ENCODE peak calls at places on chromosomes 3 and 15, in four cellular contexts. One of them, this sample, is unnamed.

GRCh38 chr3:64988188-64988587 is 300.4 kb upstream of the ADAMTS9 start:
- DNase-seq in skeletal muscle cell: no peak
- DNase-seq in CD8-positive, alpha-beta T cell: no peak
- DNase-seq in fibroblast of mammary gland: peak; percentile 32
- DNase-seq in this sample: no peak

GRCh38 chr3:182509844-182510460 is 283.4 kb upstream of the ATP11B start:
- DNase-seq in fibroblast of mammary gland: no peak
- DNase-seq in CD8-positive, alpha-beta T cell: no peak
- DNase-seq in skeletal muscle cell: no peak
- DNase-seq in this sample: no peak

GRCh38 chr3:16369885-16370284 is 104.9 kb downstream of the OXNAD1 start:
- DNase-seq in fibroblast of mammary gland: no peak
- DNase-seq in skeletal muscle cell: no peak
- DNase-seq in CD8-positive, alpha-beta T cell: no peak
- DNase-seq in this sample: no peak

GRCh38 chr3:16849795-16850194 is 35.0 kb upstream of the PLCL2 start:
- DNase-seq in CD8-positive, alpha-beta T cell: no peak
- DNase-seq in skeletal muscle cell: no peak
- DNase-seq in fibroblast of mammary gland: peak; percentile 69
- DNase-seq in this sample: no peak

GRCh38 chr3:58604031-58604430 is 26.8 kb upstream of the FAM107A start:
- DNase-seq in fibroblast of mammary gland: no peak
- DNase-seq in skeletal muscle cell: no peak
- DNase-seq in CD8-positive, alpha-beta T cell: no peak
- DNase-seq in this sample: no peak

GRCh38 chr3:101695779-101696372 is 9.4 kb upstream of the RPL24 start:
- DNase-seq in CD8-positive, alpha-beta T cell: peak; percentile 53
- DNase-seq in fibroblast of mammary gland: peak; percentile 52
- DNase-seq in skeletal muscle cell: no peak
- DNase-seq in this sample: no peak

GRCh38 chr3:105195260-105195659 is 171.4 kb upstream of the ALCAM start:
- DNase-seq in skeletal muscle cell: peak; percentile 26
- DNase-seq in CD8-positive, alpha-beta T cell: no peak
- DNase-seq in fibroblast of mammary gland: peak; percentile 58
- DNase-seq in this sample: no peak

GRCh38 chr3:188918086-188918485 is 253.7 kb upstream of the TPRG1 start:
- DNase-seq in CD8-positive, alpha-beta T cell: no peak
- DNase-seq in skeletal muscle cell: no peak
- DNase-seq in fibroblast of mammary gland: no peak
- DNase-seq in this sample: no peak

GRCh38 chr3:42032693-42033349 is 58.3 kb upstream of the TRAK1 start:
- DNase-seq in skeletal muscle cell: peak; percentile 92
- DNase-seq in fibroblast of mammary gland: peak; percentile 94
- DNase-seq in CD8-positive, alpha-beta T cell: no peak
- DNase-seq in this sample: no peak

GRCh38 chr3:31777092-31777491 is 204.0 kb downstream of the OSBPL10 start:
- DNase-seq in skeletal muscle cell: no peak
- DNase-seq in CD8-positive, alpha-beta T cell: no peak
- DNase-seq in fibroblast of mammary gland: peak; percentile 49
- DNase-seq in this sample: no peak

GRCh38 chr3:40996382-40996781 is 202.9 kb upstream of the CTNNB1 start:
- DNase-seq in skeletal muscle cell: no peak
- DNase-seq in CD8-positive, alpha-beta T cell: no peak
- DNase-seq in fibroblast of mammary gland: no peak
- DNase-seq in this sample: no peak

GRCh38 chr15:94253742-94254141 is 22.4 kb downstream of the MCTP2 start:
- DNase-seq in fibroblast of mammary gland: no peak
- DNase-seq in CD8-positive, alpha-beta T cell: no peak
- DNase-seq in skeletal muscle cell: no peak
- DNase-seq in this sample: no peak

GRCh38 chr3:70471464-70472342 is 159.3 kb upstream of the MDFIC2 start:
- DNase-seq in skeletal muscle cell: no peak
- DNase-seq in fibroblast of mammary gland: no peak
- DNase-seq in CD8-positive, alpha-beta T cell: no peak
- DNase-seq in this sample: no peak

GRCh38 chr15:45868109-45868691 is 233.4 kb downstream of the SQOR start:
- DNase-seq in fibroblast of mammary gland: no peak
- DNase-seq in skeletal muscle cell: no peak
- DNase-seq in CD8-positive, alpha-beta T cell: no peak
- DNase-seq in this sample: no peak

GRCh38 chr3:127068111-127068810 is 85.3 kb downstream of the PLXNA1 start:
- DNase-seq in skeletal muscle cell: no peak
- DNase-seq in fibroblast of mammary gland: no peak
- DNase-seq in CD8-positive, alpha-beta T cell: no peak
- DNase-seq in this sample: no peak

GRCh38 chr3:182717216-182717615 is 76.1 kb upstream of the ATP11B start:
- DNase-seq in skeletal muscle cell: no peak
- DNase-seq in CD8-positive, alpha-beta T cell: no peak
- DNase-seq in fibroblast of mammary gland: no peak
- DNase-seq in this sample: no peak

GRCh38 chr15:100880897-100881242 is 1.2 kb downstream of the ALDH1A3 start:
- DNase-seq in CD8-positive, alpha-beta T cell: no peak
- DNase-seq in skeletal muscle cell: no peak
- DNase-seq in fibroblast of mammary gland: no peak
- DNase-seq in this sample: no peak

GRCh38 chr3:45002680-45003079 is 23.4 kb upstream of the CLEC3B start:
- DNase-seq in skeletal muscle cell: no peak
- DNase-seq in fibroblast of mammary gland: no peak
- DNase-seq in CD8-positive, alpha-beta T cell: no peak
- DNase-seq in this sample: no peak

GRCh38 chr3:184798120-184798519 is 13.8 kb upstream of the VPS8 start:
- DNase-seq in fibroblast of mammary gland: no peak
- DNase-seq in skeletal muscle cell: no peak
- DNase-seq in CD8-positive, alpha-beta T cell: no peak
- DNase-seq in this sample: no peak

GRCh38 chr15:40664909-40665308 is 30.1 kb upstream of the RAD51 start:
- DNase-seq in fibroblast of mammary gland: no peak
- DNase-seq in skeletal muscle cell: no peak
- DNase-seq in CD8-positive, alpha-beta T cell: no peak
- DNase-seq in this sample: no peak

GRCh38 chr15:72233759-72234158 is 2.8 kb upstream of the PKM start:
- DNase-seq in fibroblast of mammary gland: peak; percentile 14
- DNase-seq in CD8-positive, alpha-beta T cell: no peak
- DNase-seq in skeletal muscle cell: no peak
- DNase-seq in this sample: no peak

GRCh38 chr3:38541800-38542199 is 45.7 kb downstream of the EXOG start:
- DNase-seq in skeletal muscle cell: peak; percentile 27
- DNase-seq in fibroblast of mammary gland: peak; percentile 25
- DNase-seq in CD8-positive, alpha-beta T cell: no peak
- DNase-seq in this sample: no peak

GRCh38 chr3:127694467-127695215 is 21.9 kb downstream of the ABTB1 start:
- DNase-seq in skeletal muscle cell: no peak
- DNase-seq in fibroblast of mammary gland: no peak
- DNase-seq in CD8-positive, alpha-beta T cell: peak; percentile 42
- DNase-seq in this sample: no peak

GRCh38 chr15:26864664-26865191 is 2.1 kb upstream of the GABRA5 start:
- DNase-seq in CD8-positive, alpha-beta T cell: no peak
- DNase-seq in skeletal muscle cell: peak; percentile 8
- DNase-seq in fibroblast of mammary gland: peak; percentile 49
- DNase-seq in this sample: peak; percentile 7

GRCh38 chr15:93467327-93467726 is 378.3 kb upstream of the RGMA start:
- DNase-seq in skeletal muscle cell: no peak
- DNase-seq in fibroblast of mammary gland: peak; percentile 68
- DNase-seq in CD8-positive, alpha-beta T cell: no peak
- DNase-seq in this sample: no peak

GRCh38 chr3:134473868-134474546 is 11.8 kb downstream of the ANAPC13 start:
- DNase-seq in CD8-positive, alpha-beta T cell: peak; percentile 85
- DNase-seq in fibroblast of mammary gland: peak; percentile 81
- DNase-seq in skeletal muscle cell: no peak
- DNase-seq in this sample: peak; percentile 56

GRCh38 chr3:52153389-52154096 is 680 bp downstream of the POC1A start:
- DNase-seq in fibroblast of mammary gland: peak; percentile 8
- DNase-seq in skeletal muscle cell: no peak
- DNase-seq in CD8-positive, alpha-beta T cell: no peak
- DNase-seq in this sample: no peak

GRCh38 chr3:63863150-63864007 is at the start of the genes ATXN7 and THOC7:
- DNase-seq in CD8-positive, alpha-beta T cell: peak; percentile 75
- DNase-seq in fibroblast of mammary gland: peak; percentile 33
- DNase-seq in skeletal muscle cell: no peak
- DNase-seq in this sample: no peak

GRCh38 chr15:65819563-65819960 is 27.5 kb upstream of the DENND4A start:
- DNase-seq in skeletal muscle cell: no peak
- DNase-seq in fibroblast of mammary gland: no peak
- DNase-seq in CD8-positive, alpha-beta T cell: no peak
- DNase-seq in this sample: no peak

GRCh38 chr3:123453675-123454074 is 4.8 kb upstream of the ADCY5 start:
- DNase-seq in CD8-positive, alpha-beta T cell: no peak
- DNase-seq in skeletal muscle cell: no peak
- DNase-seq in fibroblast of mammary gland: no peak
- DNase-seq in this sample: no peak

GRCh38 chr15:51714162-51714561 is 23.3 kb downstream of the LYSMD2 start:
- DNase-seq in fibroblast of mammary gland: no peak
- DNase-seq in CD8-positive, alpha-beta T cell: no peak
- DNase-seq in skeletal muscle cell: no peak
- DNase-seq in this sample: no peak

This sample was measured in KG1.